ENCODE peak calls at places on chromosomes 7 and 10, in eight cellular contexts. I, H, K, R, X, T, W and Z are unnamed samples. For H3K4me1, the result is how much of the 10 kb centered on the place peaks cover.

GRCh38 chr7:41470081-41470480 is 232.8 kb downstream of the INHBA start:
- DNase-seq in I (no peak), H (no peak), K (no peak), R (no peak), X (no peak), T (no peak), W (no peak), Z (no peak)

GRCh38 chr10:54650547-54650946 is 150.5 kb downstream of the PCDH15 start:
- DNase-seq in I (no peak), H (no peak), K (no peak), R (no peak), X (no peak), T (no peak), W (no peak), Z (no peak)

GRCh38 chr10:90964781-90965462 is 44.0 kb upstream of the ANKRD1 start:
- DNase-seq in I (no peak), H (no peak), K (no peak), R (peak), X (no peak), T (no peak), W (no peak), Z (no peak)

GRCh38 chr7:82175319-82175718 is 268.3 kb downstream of the CACNA2D1 start:
- DNase-seq in I (no peak), H (no peak), K (no peak), R (no peak), X (no peak), T (no peak), W (no peak), Z (no peak)

GRCh38 chr7:13990319-13990983 is 985 bp upstream of the ETV1 start:
- DNase-seq in I (peak), H (peak), K (peak), R (peak), X (no peak), T (peak), W (peak), Z (peak)

GRCh38 chr7:118280319-118281012 is 56.0 kb downstream of the ANKRD7 start:
- DNase-seq in I (peak), H (no peak), K (no peak), R (no peak), X (no peak), T (no peak), W (no peak), Z (no peak)

GRCh38 chr7:87083865-87084519 is 24.5 kb upstream of the ELAPOR2 start:
- DNase-seq in I (no peak), H (no peak), K (no peak), R (no peak), X (no peak), T (no peak), W (no peak), Z (no peak)

GRCh38 chr7:151271699-151272355 is 23.3 kb upstream of the SMARCD3 start:
- DNase-seq in I (peak), H (peak), K (no peak), R (no peak), X (no peak), T (no peak), W (no peak), Z (no peak)

GRCh38 chr7:73983437-73984164 is 44.4 kb upstream of the ELN start:
- DNase-seq in I (no peak), H (no peak), K (no peak), R (peak), X (no peak), T (peak), W (no peak), Z (no peak)

GRCh38 chr10:23367896-23368685 is 23.5 kb upstream of the C10orf67 start:
- DNase-seq in I (no peak), H (no peak), K (no peak), R (no peak), X (no peak), T (no peak), W (no peak), Z (no peak)

GRCh38 chr10:61397175-61397986 is 55.8 kb downstream of the TMEM26 start:
- DNase-seq in I (no peak), H (no peak), K (no peak), R (no peak), X (no peak), T (no peak), W (no peak), Z (no peak)

GRCh38 chr10:27730041-27730440 is 15.6 kb downstream of the MKX start:
- DNase-seq in I (no peak), H (no peak), K (no peak), R (no peak), X (no peak), T (no peak), W (no peak), Z (no peak)

GRCh38 chr7:77455334-77455733 is 39.2 kb upstream of the GSAP start:
- DNase-seq in I (no peak), H (no peak), K (no peak), R (peak), X (no peak), T (peak), W (peak), Z (no peak)

GRCh38 chr10:32548208-32548607 is 102.3 kb downstream of the CCDC7 start:
- DNase-seq in I (no peak), H (no peak), K (no peak), R (no peak), X (no peak), T (no peak), W (no peak), Z (no peak)

GRCh38 chr7:22700559-22701002 is 26.4 kb upstream of the IL6 start:
- DNase-seq in I (no peak), H (no peak), K (no peak), R (no peak), X (no peak), T (no peak), W (no peak), Z (no peak)

GRCh38 chr7:100612730-100613446 is 548 bp downstream of the MOSPD3 start:
- DNase-seq in I (peak), H (no peak), K (no peak), R (no peak), X (peak), T (no peak), W (no peak), Z (no peak)

GRCh38 chr7:43879477-43879876 is 10.2 kb upstream of the MRPS24 start:
- DNase-seq in I (no peak), H (no peak), K (no peak), R (no peak), X (no peak), T (no peak), W (no peak), Z (no peak)

GRCh38 chr7:29970158-29970557 is 19.4 kb downstream of the SCRN1 start:
- DNase-seq in I (no peak), H (no peak), K (no peak), R (no peak), X (no peak), T (no peak), W (no peak), Z (no peak)

GRCh38 chr10:76651148-76651547 is 986.5 kb downstream of the KCNMA1 start:
- DNase-seq in I (no peak), H (no peak), K (no peak), R (no peak), X (no peak), T (no peak), W (no peak), Z (no peak)

GRCh38 chr7:81882086-81882485 is 112.2 kb upstream of the HGF start:
- DNase-seq in I (no peak), H (no peak), K (no peak), R (no peak), X (no peak), T (no peak), W (no peak), Z (no peak)

GRCh38 chr7:32119790-32120196 is 49.6 kb upstream of the PDE1C start:
- DNase-seq in I (no peak), H (no peak), K (no peak), R (no peak), X (no peak), T (peak), W (no peak), Z (no peak)

GRCh38 chr7:45074738-45075644 is 13.8 kb downstream of the NACAD start:
- DNase-seq in I (no peak), H (no peak), K (no peak), R (no peak), X (no peak), T (no peak), W (no peak), Z (peak)

GRCh38 chr10:15436696-15437095 is 65.6 kb upstream of the FAM171A1 start:
- DNase-seq in I (no peak), H (no peak), K (no peak), R (no peak), X (no peak), T (no peak), W (no peak), Z (no peak)

GRCh38 chr10:107481881-107482280 is 317.4 kb upstream of the SORCS1 start:
- DNase-seq in I (no peak), H (no peak), K (no peak), R (no peak), X (no peak), T (no peak), W (no peak), Z (no peak)

GRCh38 chr7:44665531-44666213 is 59.2 kb downstream of the OGDH start:
- DNase-seq in I (no peak), H (no peak), K (no peak), R (no peak), X (no peak), T (no peak), W (no peak), Z (no peak)

GRCh38 chr7:130208511-130208910 is 851 bp downstream of the SSMEM1 start:
- DNase-seq in I (no peak), H (no peak), K (no peak), R (no peak), X (no peak), T (no peak), W (no peak), Z (no peak)

GRCh38 chr7:37817219-37817618 is 31.2 kb upstream of the NME8 start:
- DNase-seq in I (no peak), H (no peak), K (no peak), R (no peak), X (no peak), T (no peak), W (no peak), Z (no peak)

GRCh38 chr7:116167177-116167576 is 43.2 kb upstream of the TES start:
- DNase-seq in I (no peak), H (no peak), K (no peak), R (no peak), X (no peak), T (no peak), W (no peak), Z (no peak)

GRCh38 chr10:87656431-87657072 is 3.1 kb upstream of the PAPSS2 start:
- DNase-seq in I (peak), H (no peak), K (no peak), R (no peak), X (peak), T (no peak), W (peak), Z (no peak)

DNA sequence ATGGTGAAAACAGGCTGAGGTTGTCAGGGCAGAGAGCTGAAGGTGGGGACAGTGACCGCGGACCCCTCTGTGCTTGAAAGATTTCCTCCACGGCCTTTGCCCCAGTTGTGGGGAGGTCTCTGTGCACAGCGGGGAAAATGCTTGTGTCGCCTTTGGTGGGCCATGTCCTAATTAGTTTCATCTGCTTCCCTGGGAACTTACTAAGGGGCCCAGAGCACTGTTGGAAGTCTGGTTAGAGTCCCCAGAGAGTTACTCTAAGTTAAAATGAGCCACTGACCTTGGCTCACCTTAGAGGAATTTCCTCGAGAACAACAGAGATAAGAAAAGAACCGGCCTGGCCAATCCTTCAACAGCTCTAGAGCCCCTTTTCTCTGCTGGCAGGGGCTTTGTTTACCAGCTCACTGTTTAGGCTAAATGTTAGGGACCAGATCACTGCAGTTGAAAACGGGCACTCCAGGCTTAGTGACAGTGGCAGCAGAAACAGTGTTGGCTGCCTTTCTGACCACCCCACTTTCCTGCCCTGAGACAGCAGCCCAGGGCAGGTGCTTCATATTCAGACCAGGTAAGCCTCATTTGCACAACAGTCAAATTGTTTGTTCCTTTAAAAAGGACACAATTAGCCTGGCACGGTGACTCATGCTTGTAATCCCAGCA is 38.0 kb downstream of the CRCP start:
- DNase-seq in I (no peak), H (no peak), K (no peak), R (no peak), X (no peak), T (no peak), W (no peak), Z (no peak)
- H3K4me1 ChIP-seq in I (under half), H (under half), K (under half), R (under half), X (under half), T (under half), W (under half), Z (under half)

GRCh38 chr7:127794135-127794534 is 142.1 kb downstream of the SND1 start:
- DNase-seq in I (no peak), H (no peak), K (no peak), R (no peak), X (no peak), T (no peak), W (no peak), Z (no peak)

GRCh38 chr7:127792528-127793342 is 140.7 kb downstream of the SND1 start:
- DNase-seq in I (peak), H (no peak), K (no peak), R (no peak), X (peak), T (no peak), W (peak), Z (peak)

GRCh38 chr7:127793582-127793981 is 141.6 kb downstream of the SND1 start:
- DNase-seq in I (no peak), H (no peak), K (no peak), R (no peak), X (no peak), T (no peak), W (no peak), Z (peak)

GRCh38 chr7:127789031-127789430 is 137.0 kb downstream of the SND1 start:
- DNase-seq in I (no peak), H (no peak), K (no peak), R (no peak), X (no peak), T (no peak), W (no peak), Z (no peak)

GRCh38 chr7:127791790-127792189 is 139.8 kb downstream of the SND1 start:
- DNase-seq in I (no peak), H (no peak), K (no peak), R (no peak), X (no peak), T (no peak), W (no peak), Z (no peak)
- H3K4me1 ChIP-seq in I (under half), H (under half), K (under half), R (under half), X (under half), T (under half), W (under half), Z (under half)

DNA sequence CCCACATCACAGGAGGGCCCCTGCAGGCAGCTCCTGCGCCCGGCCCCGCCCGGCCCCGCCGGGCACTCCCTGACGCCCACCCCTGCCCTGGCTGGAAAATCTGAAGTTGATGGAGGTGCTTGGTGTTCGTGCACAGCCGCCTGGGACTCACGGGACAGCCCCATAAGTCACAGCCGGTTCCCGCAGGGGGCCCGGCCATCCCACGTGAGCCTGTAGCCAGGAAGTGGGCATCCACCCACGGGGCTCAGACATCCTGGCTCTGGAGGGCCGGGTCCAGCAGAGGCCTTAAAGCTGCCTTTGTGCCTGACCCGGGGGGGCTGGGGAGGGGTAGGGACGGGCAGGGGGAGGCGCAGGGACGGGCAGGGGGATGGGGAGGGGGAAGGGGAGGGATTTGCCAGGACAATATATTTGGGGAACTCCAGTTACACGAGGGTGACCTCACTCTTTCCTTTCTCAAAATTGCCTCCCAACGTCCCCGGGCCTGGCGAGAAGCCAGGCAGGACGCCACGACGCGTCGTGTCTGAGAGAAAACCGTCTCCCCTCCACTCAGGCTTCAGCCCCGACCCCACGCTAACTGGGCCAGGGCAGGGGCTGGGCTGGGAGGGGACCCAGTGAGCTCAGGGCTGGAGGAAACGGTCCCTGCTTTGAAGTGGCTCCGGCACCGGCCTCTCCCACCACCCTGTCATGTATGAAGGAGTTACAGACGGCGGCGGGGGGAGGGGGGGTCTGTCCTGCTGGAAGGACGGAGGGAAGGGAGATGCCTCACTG is 82.1 kb upstream of the PDGFA start:
- DNase-seq in I (peak), H (peak), K (peak), R (peak), X (peak), T (peak), W (no peak), Z (peak)
- H3K4me1 ChIP-seq in I (under half), H (under half), K (half or more), R (under half), X (half or more), T (under half), W (under half), Z (under half)

GRCh38 chr10:71845410-71846406 is 5.3 kb downstream of the PSAP start:
- DNase-seq in I (no peak), H (no peak), K (no peak), R (no peak), X (no peak), T (no peak), W (no peak), Z (no peak)
- H3K4me1 ChIP-seq in I (under half), H (under half), K (half or more), R (half or more), X (under half), T (half or more), W (under half), Z (under half)

GRCh38 chr10:132406750-132407149 is 9.8 kb downstream of the PWWP2B start:
- DNase-seq in I (peak), H (no peak), K (no peak), R (no peak), X (no peak), T (no peak), W (no peak), Z (no peak)
- H3K4me1 ChIP-seq in I (half or more), H (under half), K (under half), R (under half), X (under half), T (under half), W (under half), Z (under half)